ENCODE peak calls at places on chromosomes 11 and 22, in five cellular contexts. C, V, D, G and Y are unnamed samples.

GRCh38 chr11:14336507-14337503 is 22.2 kb downstream of the RRAS2 start:
- DNase-seq in C (no peak), V (peak), D (no peak), G (no peak), Y (no peak)

GRCh38 chr11:11036185-11037161 is 178.6 kb upstream of the ZBED5 start:
- DNase-seq in C (peak), V (peak), D (no peak), G (peak), Y (peak)

GRCh38 chr11:69891421-69892236 is 72.4 kb upstream of the FGF3 start:
- DNase-seq in C (no peak), V (no peak), D (peak), G (peak), Y (no peak)

GRCh38 chr11:67165595-67165994 is 46.5 kb downstream of the KDM2A start:
- DNase-seq in C (no peak), V (no peak), D (no peak), G (no peak), Y (no peak)

GRCh38 chr22:25736378-25737011 is 5.5 kb upstream of the MYO18B start:
- DNase-seq in C (no peak), V (no peak), D (no peak), G (no peak), Y (no peak)

GRCh38 chr11:102111011-102111786 is 952 bp downstream of the YAP1 start:
- DNase-seq in C (no peak), V (peak), D (peak), G (peak), Y (peak)

GRCh38 chr11:126421243-126421642 is 65.8 kb downstream of the ST3GAL4 start:
- DNase-seq in C (no peak), V (no peak), D (no peak), G (no peak), Y (no peak)

GRCh38 chr11:76742912-76743311 is 40.2 kb upstream of the TSKU start:
- DNase-seq in C (no peak), V (no peak), D (no peak), G (no peak), Y (no peak)

GRCh38 chr11:17931595-17931994 is 81.3 kb downstream of the SERGEF start:
- DNase-seq in C (no peak), V (no peak), D (no peak), G (no peak), Y (no peak)

GRCh38 chr11:129694538-129694937 is 121.1 kb upstream of the TMEM45B start:
- DNase-seq in C (no peak), V (peak), D (no peak), G (no peak), Y (peak)

GRCh38 chr11:45812581-45813548 is 7.9 kb downstream of the SLC35C1 start:
- DNase-seq in C (no peak), V (no peak), D (no peak), G (no peak), Y (no peak)

GRCh38 chr22:23847991-23848864 is 9.4 kb upstream of the DERL3 start:
- DNase-seq in C (no peak), V (no peak), D (no peak), G (no peak), Y (no peak)

GRCh38 chr22:43847376-43848289 is 14.7 kb downstream of the SULT4A1 start:
- DNase-seq in C (no peak), V (no peak), D (no peak), G (no peak), Y (no peak)

GRCh38 chr22:24141586-24141985 is 39.7 kb upstream of the SUSD2 start:
- DNase-seq in C (no peak), V (no peak), D (no peak), G (no peak), Y (peak)

GRCh38 chr11:112697371-112697770 is 263.8 kb upstream of the NCAM1 start:
- DNase-seq in C (peak), V (no peak), D (no peak), G (no peak), Y (no peak)

GRCh38 chr11:110897035-110897434 is 184.8 kb upstream of the ARHGAP20 start:
- DNase-seq in C (no peak), V (no peak), D (no peak), G (no peak), Y (no peak)

GRCh38 chr11:115301029-115301428 is 203.2 kb downstream of the CADM1 start:
- DNase-seq in C (no peak), V (peak), D (no peak), G (no peak), Y (no peak)

GRCh38 chr11:34161812-34162506 is 56.5 kb downstream of the NAT10 start:
- DNase-seq in C (no peak), V (no peak), D (no peak), G (no peak), Y (no peak)

GRCh38 chr11:8863838-8864237 is 47.2 kb upstream of the AKIP1 start:
- DNase-seq in C (no peak), V (no peak), D (no peak), G (no peak), Y (no peak)

GRCh38 chr22:17769013-17769715 is 5.1 kb downstream of the BID start:
- DNase-seq in C (no peak), V (no peak), D (no peak), G (no peak), Y (no peak)